ENCODE peak calls at places on chromosomes 7 and 10, in nine cellular contexts. A, K, Q, R, T, W, Z, H and L are unnamed samples.

GRCh38 chr7:7848245-7848644 is 120.4 kb upstream of the GLCCI1 start:
- DNase-seq in H (no peak), Z (no peak), A (no peak), T (no peak), K (no peak), W (no peak), R (no peak), Q (no peak), L (no peak)

GRCh38 chr7:93442478-93443224 is 131.9 kb downstream of the CALCR start:
- DNase-seq in A (peak), K (peak), R (no peak), T (no peak), W (no peak), Q (no peak), Z (no peak), H (no peak), L (no peak)

GRCh38 chr10:13099666-13100348 is at the start of gene OPTN:
- DNase-seq in K (peak), W (peak), H (peak), Z (peak), R (peak), Q (peak), T (peak), A (peak), L (peak)

GRCh38 chr10:44860811-44861751 is 50.1 kb upstream of the TMEM72 start:
- DNase-seq in H (no peak), K (peak), A (no peak), R (no peak), Q (no peak), T (no peak), W (no peak), Z (peak), L (peak)

GRCh38 chr7:32335107-32335506 is 155.1 kb downstream of the LSM5 start:
- DNase-seq in Z (no peak), R (no peak), W (no peak), A (no peak), H (peak), T (no peak), K (peak), Q (no peak), L (no peak)

GRCh38 chr7:120233338-120233737 is 39.6 kb upstream of the KCND2 start:
- DNase-seq in R (no peak), Z (no peak), W (no peak), H (no peak), A (no peak), K (no peak), T (no peak), Q (no peak), L (no peak)

GRCh38 chr10:116744163-116744788 is 1.9 kb upstream of the HSPA12A start:
- DNase-seq in K (no peak), R (no peak), A (no peak), Z (peak), T (no peak), H (no peak), Q (no peak), W (no peak), L (no peak)

GRCh38 chr10:113488186-113488585 is 64.7 kb upstream of the HABP2 start:
- DNase-seq in R (no peak), W (no peak), K (no peak), H (no peak), Z (no peak), T (no peak), A (no peak), Q (no peak), L (no peak)

GRCh38 chr10:119377905-119378736 is 164.4 kb downstream of the RGS10 start:
- DNase-seq in Q (no peak), Z (no peak), K (no peak), R (no peak), T (peak), H (peak), A (no peak), W (no peak), L (no peak)

GRCh38 chr7:85748861-85749260 is 562.0 kb upstream of the SEMA3D start:
- DNase-seq in H (no peak), R (no peak), W (no peak), Z (no peak), T (no peak), K (no peak), Q (no peak), A (no peak), L (no peak)

GRCh38 chr10:30434273-30435067 is 486 bp downstream of the MAP3K8 start:
- DNase-seq in Z (peak), A (peak), K (peak), Q (peak), T (peak), W (peak), R (peak), H (peak), L (peak)

GRCh38 chr10:108421256-108421655 is 1256.8 kb upstream of the SORCS1 start:
- DNase-seq in Q (no peak), W (no peak), H (no peak), R (no peak), Z (no peak), K (no peak), T (no peak), A (no peak), L (no peak)

GRCh38 chr10:127976701-127977367 is 69.9 kb downstream of the PTPRE start:
- DNase-seq in T (no peak), A (no peak), Z (no peak), Q (no peak), W (no peak), K (no peak), H (no peak), R (no peak), L (peak)

GRCh38 chr7:26375604-26376207 is 84.0 kb downstream of the SNX10 start:
- DNase-seq in T (no peak), Q (no peak), H (no peak), Z (no peak), W (no peak), K (no peak), R (no peak), A (no peak), L (no peak)

GRCh38 chr7:12028508-12028907 is 182.6 kb upstream of the TMEM106B start:
- DNase-seq in Q (no peak), H (no peak), Z (no peak), T (no peak), K (peak), W (no peak), R (no peak), A (no peak), L (no peak)

GRCh38 chr10:130191380-130191779 is 55.2 kb downstream of the GLRX3 start:
- DNase-seq in H (no peak), T (no peak), A (no peak), W (no peak), Z (no peak), R (peak), Q (no peak), K (no peak), L (no peak)

GRCh38 chr7:26549281-26549943 is 257.8 kb downstream of the SNX10 start:
- DNase-seq in Z (no peak), K (no peak), Q (no peak), A (no peak), H (no peak), W (no peak), T (peak), R (peak), L (no peak)

GRCh38 chr10:44662002-44662401 is 249.1 kb upstream of the TMEM72 start:
- DNase-seq in H (no peak), Q (no peak), R (no peak), T (no peak), A (no peak), K (peak), Z (no peak), W (no peak), L (no peak)

GRCh38 chr10:48525113-48525512 is 79.8 kb downstream of the ARHGAP22 start:
- DNase-seq in W (no peak), K (no peak), Q (no peak), A (no peak), H (no peak), Z (no peak), R (no peak), T (no peak), L (peak)

GRCh38 chr10:46263831-46264268 is 22.9 kb upstream of the ANTXRL start:
- DNase-seq in R (no peak), Q (no peak), K (no peak), A (no peak), W (no peak), H (no peak), T (peak), Z (no peak), L (peak)

GRCh38 chr7:4523873-4524272 is 158.2 kb upstream of the FOXK1 start:
- DNase-seq in H (no peak), W (no peak), R (no peak), A (no peak), K (no peak), Q (no peak), Z (no peak), T (no peak), L (no peak)

GRCh38 chr7:25839084-25839769 is 312.8 kb upstream of the NFE2L3 start:
- DNase-seq in H (no peak), R (no peak), A (no peak), Z (no peak), Q (no peak), K (no peak), W (no peak), T (no peak), L (no peak)

GRCh38 chr10:21041763-21042458 is 144.8 kb upstream of the NEBL start:
- DNase-seq in Z (no peak), H (no peak), K (no peak), W (no peak), Q (no peak), T (no peak), A (no peak), R (no peak), L (no peak)

GRCh38 chr7:129008645-129009414 is 46.1 kb downstream of the TNPO3 start:
- DNase-seq in H (no peak), W (no peak), K (no peak), T (no peak), A (no peak), Q (no peak), R (no peak), Z (no peak), L (no peak)

GRCh38 chr7:142487124-142487523 is 229.3 kb upstream of the PRSS58 start:
- DNase-seq in Z (no peak), K (no peak), W (no peak), Q (no peak), A (no peak), H (no peak), T (no peak), R (no peak), L (no peak)
- H3K4me3 ChIP-seq in Z (no peak), K (no peak), W (no peak), Q (no peak), A (no peak), H (no peak), T (no peak), R (no peak), L (no peak)

GRCh38 chr10:71964669-71965515 is 697 bp downstream of the CHST3 start:
- DNase-seq in A (peak), T (no peak), H (peak), Q (no peak), W (no peak), R (no peak), K (peak), Z (peak), L (peak)
- TF ChIP-seq POLR2A in A (no peak), T (no peak), H (no peak), Q (no peak), W (no peak), R (no peak), K (peak), Z (no peak), L (no peak)

DNA sequence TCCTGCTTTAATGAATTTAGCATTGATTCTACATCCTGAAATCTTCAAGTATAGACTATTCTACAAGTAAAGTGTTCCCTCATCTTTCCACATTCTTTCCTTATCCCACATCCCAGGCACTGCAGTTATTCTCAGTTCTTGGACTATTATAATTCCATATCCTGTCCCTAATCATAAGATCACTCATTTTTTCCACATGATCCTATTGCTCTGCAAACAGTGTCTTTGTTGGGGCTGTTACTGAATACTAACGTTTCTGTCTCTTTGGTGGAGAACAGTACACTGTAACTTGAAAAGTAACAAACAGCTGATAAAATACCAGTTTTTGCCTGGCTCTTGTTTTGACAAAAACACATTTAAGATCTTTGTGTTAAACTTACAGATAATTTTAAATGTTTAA is 769.9 kb downstream of the MAGI2 start:
- DNase-seq in K (no peak), H (no peak), Q (no peak), A (no peak), Z (no peak), W (no peak), T (no peak), R (no peak), L (no peak)
- TF ChIP-seq CTCF in K (no peak), H (no peak), Q (no peak), A (no peak), Z (no peak), W (no peak), T (no peak), R (no peak), L (no peak)

GRCh38 chr7:70696139-70696782 is 435.7 kb upstream of the GALNT17 start:
- DNase-seq in Q (no peak), K (peak), A (no peak), Z (no peak), H (no peak), W (no peak), R (no peak), T (no peak), L (no peak)
- H3K4me3 ChIP-seq in Q (peak), K (peak), A (no peak), Z (peak), H (peak), W (peak), R (peak), T (peak), L (no peak)